ENCODE peak calls at places on chromosomes 12 and 14, in eight cellular contexts. One of them, this sample, is unnamed.

GRCh38 chr12:25769076-25769945 is 189.2 kb upstream of the RASSF8 start:
- DNase-seq in RWPE2: no peak
- DNase-seq in SW 1271: peak
- DNase-seq in stimulated activated CD4-positive, alpha-beta T cell treated with anti-CD3 and anti-CD28 coated beads, Interleukin-4, amount 100 ng/mL, for 1 hour: no peak
- DNase-seq in stromal cell of bone marrow: peak
- DNase-seq in GM04503: peak
- DNase-seq in AG08396: peak
- DNase-seq in esophagus muscularis mucosa: no peak
- DNase-seq in this sample: no peak

GRCh38 chr12:45235087-45236025 is 19.5 kb downstream of the ANO6 start:
- DNase-seq in GM04503: no peak
- DNase-seq in AG08396: no peak
- DNase-seq in stromal cell of bone marrow: no peak
- DNase-seq in SW 1271: peak
- DNase-seq in RWPE2: peak
- DNase-seq in esophagus muscularis mucosa: no peak
- DNase-seq in stimulated activated CD4-positive, alpha-beta T cell treated with anti-CD3 and anti-CD28 coated beads, Interleukin-4, amount 100 ng/mL, for 1 hour: no peak
- DNase-seq in this sample: no peak

GRCh38 chr12:7806863-7807487 is 17.8 kb downstream of the NANOG start:
- DNase-seq in RWPE2: no peak
- DNase-seq in stimulated activated CD4-positive, alpha-beta T cell treated with anti-CD3 and anti-CD28 coated beads, Interleukin-4, amount 100 ng/mL, for 1 hour: peak
- DNase-seq in GM04503: peak
- DNase-seq in AG08396: peak
- DNase-seq in esophagus muscularis mucosa: no peak
- DNase-seq in stromal cell of bone marrow: peak
- DNase-seq in SW 1271: peak
- DNase-seq in this sample: no peak

GRCh38 chr14:61322799-61323290 is 1.5 kb downstream of the PRKCH start:
- DNase-seq in stromal cell of bone marrow: no peak
- DNase-seq in stimulated activated CD4-positive, alpha-beta T cell treated with anti-CD3 and anti-CD28 coated beads, Interleukin-4, amount 100 ng/mL, for 1 hour: peak
- DNase-seq in RWPE2: peak
- DNase-seq in GM04503: no peak
- DNase-seq in SW 1271: no peak
- DNase-seq in AG08396: peak
- DNase-seq in esophagus muscularis mucosa: no peak
- DNase-seq in this sample: peak

GRCh38 chr12:84585996-84586395 is 326.6 kb downstream of the SLC6A15 start:
- DNase-seq in stromal cell of bone marrow: peak
- DNase-seq in SW 1271: no peak
- DNase-seq in AG08396: no peak
- DNase-seq in RWPE2: no peak
- DNase-seq in esophagus muscularis mucosa: no peak
- DNase-seq in stimulated activated CD4-positive, alpha-beta T cell treated with anti-CD3 and anti-CD28 coated beads, Interleukin-4, amount 100 ng/mL, for 1 hour: no peak
- DNase-seq in GM04503: no peak
- DNase-seq in this sample: no peak

GRCh38 chr12:48985475-48985897 is 7.4 kb downstream of the WNT1 start:
- DNase-seq in SW 1271: no peak
- DNase-seq in stimulated activated CD4-positive, alpha-beta T cell treated with anti-CD3 and anti-CD28 coated beads, Interleukin-4, amount 100 ng/mL, for 1 hour: no peak
- DNase-seq in stromal cell of bone marrow: no peak
- DNase-seq in GM04503: no peak
- DNase-seq in AG08396: no peak
- DNase-seq in RWPE2: peak
- DNase-seq in esophagus muscularis mucosa: no peak
- DNase-seq in this sample: no peak

GRCh38 chr14:87901196-87901595 is 91.8 kb downstream of the GALC start:
- DNase-seq in stromal cell of bone marrow: peak
- DNase-seq in SW 1271: no peak
- DNase-seq in AG08396: no peak
- DNase-seq in esophagus muscularis mucosa: no peak
- DNase-seq in stimulated activated CD4-positive, alpha-beta T cell treated with anti-CD3 and anti-CD28 coated beads, Interleukin-4, amount 100 ng/mL, for 1 hour: no peak
- DNase-seq in GM04503: peak
- DNase-seq in RWPE2: no peak
- DNase-seq in this sample: no peak

GRCh38 chr14:53663709-53664108 is 292.9 kb downstream of the BMP4 start:
- DNase-seq in SW 1271: peak
- DNase-seq in RWPE2: no peak
- DNase-seq in stromal cell of bone marrow: no peak
- DNase-seq in esophagus muscularis mucosa: no peak
- DNase-seq in stimulated activated CD4-positive, alpha-beta T cell treated with anti-CD3 and anti-CD28 coated beads, Interleukin-4, amount 100 ng/mL, for 1 hour: no peak
- DNase-seq in AG08396: peak
- DNase-seq in GM04503: no peak
- DNase-seq in this sample: no peak

GRCh38 chr14:54606178-54606577 is 39.2 kb downstream of the SAMD4A start:
- DNase-seq in stimulated activated CD4-positive, alpha-beta T cell treated with anti-CD3 and anti-CD28 coated beads, Interleukin-4, amount 100 ng/mL, for 1 hour: no peak
- DNase-seq in esophagus muscularis mucosa: no peak
- DNase-seq in RWPE2: no peak
- DNase-seq in GM04503: peak
- DNase-seq in AG08396: peak
- DNase-seq in SW 1271: no peak
- DNase-seq in stromal cell of bone marrow: no peak
- DNase-seq in this sample: no peak

GRCh38 chr14:100330396-100330931 is 7.3 kb downstream of the SLC25A47 start:
- DNase-seq in SW 1271: no peak
- DNase-seq in esophagus muscularis mucosa: no peak
- DNase-seq in stromal cell of bone marrow: no peak
- DNase-seq in AG08396: no peak
- DNase-seq in stimulated activated CD4-positive, alpha-beta T cell treated with anti-CD3 and anti-CD28 coated beads, Interleukin-4, amount 100 ng/mL, for 1 hour: no peak
- DNase-seq in GM04503: no peak
- DNase-seq in RWPE2: no peak
- DNase-seq in this sample: no peak

GRCh38 chr12:5914387-5915149 is 30.5 kb downstream of the ANO2 start:
- DNase-seq in AG08396: no peak
- DNase-seq in RWPE2: no peak
- DNase-seq in stimulated activated CD4-positive, alpha-beta T cell treated with anti-CD3 and anti-CD28 coated beads, Interleukin-4, amount 100 ng/mL, for 1 hour: no peak
- DNase-seq in GM04503: no peak
- DNase-seq in stromal cell of bone marrow: no peak
- DNase-seq in SW 1271: no peak
- DNase-seq in esophagus muscularis mucosa: peak
- DNase-seq in this sample: no peak

GRCh38 chr14:77923131-77923933 is 123.4 kb downstream of the ADCK1 start:
- DNase-seq in GM04503: no peak
- DNase-seq in stimulated activated CD4-positive, alpha-beta T cell treated with anti-CD3 and anti-CD28 coated beads, Interleukin-4, amount 100 ng/mL, for 1 hour: no peak
- DNase-seq in SW 1271: no peak
- DNase-seq in stromal cell of bone marrow: no peak
- DNase-seq in AG08396: no peak
- DNase-seq in esophagus muscularis mucosa: no peak
- DNase-seq in RWPE2: no peak
- DNase-seq in this sample: no peak

GRCh38 chr14:68864301-68864810 is 71.5 kb upstream of the ZFP36L1 start:
- DNase-seq in RWPE2: no peak
- DNase-seq in SW 1271: no peak
- DNase-seq in AG08396: no peak
- DNase-seq in GM04503: no peak
- DNase-seq in stimulated activated CD4-positive, alpha-beta T cell treated with anti-CD3 and anti-CD28 coated beads, Interleukin-4, amount 100 ng/mL, for 1 hour: no peak
- DNase-seq in stromal cell of bone marrow: peak
- DNase-seq in esophagus muscularis mucosa: no peak
- DNase-seq in this sample: no peak

GRCh38 chr14:106346534-106347290 is 820.3 kb downstream of the TMEM121 start:
- DNase-seq in AG08396: no peak
- DNase-seq in GM04503: no peak
- DNase-seq in stromal cell of bone marrow: no peak
- DNase-seq in esophagus muscularis mucosa: peak
- DNase-seq in SW 1271: no peak
- DNase-seq in RWPE2: no peak
- DNase-seq in stimulated activated CD4-positive, alpha-beta T cell treated with anti-CD3 and anti-CD28 coated beads, Interleukin-4, amount 100 ng/mL, for 1 hour: no peak
- DNase-seq in this sample: no peak

This sample was measured in DMS79.